ENCODE peak calls at places on chromosomes 6 and 20, in six cellular contexts. One of them, this sample, is unnamed.
A peak's percentile ranks its signal among the peaks of the same experiment; 100 is the strongest.

GRCh38 chr20:58457083-58457680 is 58.0 kb downstream of the APCDD1L start:
- DNase-seq in heart right ventricle: no peak
- DNase-seq in adrenal gland: no peak
- DNase-seq in K562: no peak
- DNase-seq in psoas muscle: no peak
- DNase-seq in MM.1S: no peak
- DNase-seq in this sample: no peak

GRCh38 chr20:22371843-22372242 is 212.5 kb downstream of the FOXA2 start:
- DNase-seq in heart right ventricle: no peak
- DNase-seq in adrenal gland: no peak
- DNase-seq in K562: no peak
- DNase-seq in psoas muscle: no peak
- DNase-seq in MM.1S: peak; percentile 82
- DNase-seq in this sample: no peak

GRCh38 chr6:29725981-29726380 is 2.7 kb downstream of the HLA-F start:
- DNase-seq in heart right ventricle: no peak
- DNase-seq in adrenal gland: no peak
- DNase-seq in K562: no peak
- DNase-seq in psoas muscle: no peak
- DNase-seq in MM.1S: no peak
- DNase-seq in this sample: no peak

GRCh38 chr6:109095036-109095820 is at the start of gene CEP57L1:
- DNase-seq in heart right ventricle: peak; percentile 98
- DNase-seq in adrenal gland: peak; percentile 97
- DNase-seq in K562: peak; percentile 73
- DNase-seq in psoas muscle: peak; percentile 97
- DNase-seq in MM.1S: peak; percentile 97
- DNase-seq in this sample: peak; percentile 95

GRCh38 chr6:124040655-124041054 is 237.0 kb downstream of the NKAIN2 start:
- DNase-seq in heart right ventricle: no peak
- DNase-seq in adrenal gland: no peak
- DNase-seq in K562: no peak
- DNase-seq in psoas muscle: no peak
- DNase-seq in MM.1S: peak; percentile 9
- DNase-seq in this sample: no peak

GRCh38 chr20:51876511-51876910 is 74.2 kb upstream of the SALL4 start:
- DNase-seq in heart right ventricle: no peak
- DNase-seq in adrenal gland: no peak
- DNase-seq in K562: no peak
- DNase-seq in psoas muscle: no peak
- DNase-seq in MM.1S: no peak
- DNase-seq in this sample: no peak

GRCh38 chr6:38671885-38672467 is 31.0 kb downstream of the GLO1 start:
- DNase-seq in heart right ventricle: no peak
- DNase-seq in adrenal gland: peak; percentile 31
- DNase-seq in K562: peak; percentile 64
- DNase-seq in psoas muscle: no peak
- DNase-seq in MM.1S: peak; percentile 61
- DNase-seq in this sample: no peak

GRCh38 chr6:151738960-151739359 is 68.5 kb upstream of the ESR1 start:
- DNase-seq in heart right ventricle: no peak
- DNase-seq in adrenal gland: no peak
- DNase-seq in K562: no peak
- DNase-seq in psoas muscle: no peak
- DNase-seq in MM.1S: no peak
- DNase-seq in this sample: no peak

GRCh38 chr20:58746551-58747399 is 54.2 kb downstream of the NPEPL1 start:
- DNase-seq in heart right ventricle: no peak
- DNase-seq in adrenal gland: no peak
- DNase-seq in K562: no peak
- DNase-seq in psoas muscle: no peak
- DNase-seq in MM.1S: no peak
- DNase-seq in this sample: no peak

GRCh38 chr6:43770417-43771209 is 602 bp downstream of the VEGFA start:
- DNase-seq in heart right ventricle: peak; percentile 82
- DNase-seq in adrenal gland: peak; percentile 80
- DNase-seq in K562: peak; percentile 90
- DNase-seq in psoas muscle: peak; percentile 93
- DNase-seq in MM.1S: peak; percentile 41
- DNase-seq in this sample: peak; percentile 53

GRCh38 chr6:118934461-118935330 is at the start of gene MCM9:
- DNase-seq in heart right ventricle: peak; percentile 93
- DNase-seq in adrenal gland: peak; percentile 94
- DNase-seq in K562: peak; percentile 96
- DNase-seq in psoas muscle: peak; percentile 94
- DNase-seq in MM.1S: peak; percentile 96
- DNase-seq in this sample: peak; percentile 91

GRCh38 chr6:149852180-149852579 is 12.0 kb downstream of the LRP11 start:
- DNase-seq in heart right ventricle: no peak
- DNase-seq in adrenal gland: no peak
- DNase-seq in K562: no peak
- DNase-seq in psoas muscle: peak; percentile 72
- DNase-seq in MM.1S: no peak
- DNase-seq in this sample: no peak

GRCh38 chr20:34861386-34862084 is 11.1 kb downstream of the GGT7 start:
- DNase-seq in heart right ventricle: no peak
- DNase-seq in adrenal gland: no peak
- DNase-seq in K562: peak; percentile 8
- DNase-seq in psoas muscle: peak; percentile 91
- DNase-seq in MM.1S: no peak
- DNase-seq in this sample: no peak

GRCh38 chr20:54716169-54716747 is 240.9 kb downstream of the DOK5 start:
- DNase-seq in heart right ventricle: no peak
- DNase-seq in adrenal gland: no peak
- DNase-seq in K562: no peak
- DNase-seq in psoas muscle: no peak
- DNase-seq in MM.1S: no peak
- DNase-seq in this sample: no peak

GRCh38 chr6:162184465-162184864 is 543.1 kb downstream of the PRKN start:
- DNase-seq in heart right ventricle: no peak
- DNase-seq in adrenal gland: no peak
- DNase-seq in K562: no peak
- DNase-seq in psoas muscle: no peak
- DNase-seq in MM.1S: no peak
- DNase-seq in this sample: no peak

GRCh38 chr6:38030380-38030779 is 210.9 kb downstream of the ZFAND3 start:
- DNase-seq in heart right ventricle: no peak
- DNase-seq in adrenal gland: no peak
- DNase-seq in K562: no peak
- DNase-seq in psoas muscle: no peak
- DNase-seq in MM.1S: no peak
- DNase-seq in this sample: no peak

GRCh38 chr6:90940812-90941481 is 354.1 kb upstream of the MAP3K7 start:
- DNase-seq in heart right ventricle: no peak
- DNase-seq in adrenal gland: peak; percentile 20
- DNase-seq in K562: peak; percentile 28
- DNase-seq in psoas muscle: no peak
- DNase-seq in MM.1S: peak; percentile 89
- DNase-seq in this sample: no peak

GRCh38 chr20:61799394-61799923 is 266.2 kb downstream of the TAF4 start:
- DNase-seq in heart right ventricle: no peak
- DNase-seq in adrenal gland: no peak
- DNase-seq in K562: no peak
- DNase-seq in psoas muscle: peak; percentile 26
- DNase-seq in MM.1S: no peak
- DNase-seq in this sample: no peak

GRCh38 chr6:125314019-125314581 is 12.3 kb upstream of the HDDC2 start:
- DNase-seq in heart right ventricle: peak; percentile 51
- DNase-seq in adrenal gland: peak; percentile 72
- DNase-seq in K562: peak; percentile 51
- DNase-seq in psoas muscle: peak; percentile 67
- DNase-seq in MM.1S: peak; percentile 63
- DNase-seq in this sample: peak; percentile 32

GRCh38 chr6:158628542-158628941 is 16.0 kb downstream of the DYNLT1 start:
- DNase-seq in heart right ventricle: no peak
- DNase-seq in adrenal gland: peak; percentile 21
- DNase-seq in K562: no peak
- DNase-seq in psoas muscle: no peak
- DNase-seq in MM.1S: no peak
- DNase-seq in this sample: no peak

GRCh38 chr20:60851826-60852704 is 400.0 kb upstream of the CDH4 start:
- DNase-seq in heart right ventricle: no peak
- DNase-seq in adrenal gland: no peak
- DNase-seq in K562: no peak
- DNase-seq in psoas muscle: no peak
- DNase-seq in MM.1S: peak; percentile 37
- DNase-seq in this sample: no peak

GRCh38 chr6:3522561-3523287 is 65.9 kb upstream of the SLC22A23 start:
- DNase-seq in heart right ventricle: no peak
- DNase-seq in adrenal gland: no peak
- DNase-seq in K562: no peak
- DNase-seq in psoas muscle: no peak
- DNase-seq in MM.1S: no peak
- DNase-seq in this sample: no peak

GRCh38 chr6:17281100-17281496 is at the start of gene RBM24:
- DNase-seq in heart right ventricle: peak; percentile 55
- DNase-seq in adrenal gland: peak; percentile 57
- DNase-seq in K562: no peak
- DNase-seq in psoas muscle: peak; percentile 74
- DNase-seq in MM.1S: peak; percentile 45
- DNase-seq in this sample: no peak

GRCh38 chr6:7197752-7198151 is 90.0 kb downstream of the RREB1 start:
- DNase-seq in heart right ventricle: no peak
- DNase-seq in adrenal gland: no peak
- DNase-seq in K562: no peak
- DNase-seq in psoas muscle: no peak
- DNase-seq in MM.1S: no peak
- DNase-seq in this sample: no peak

GRCh38 chr6:7196685-7197283 is 89.0 kb downstream of the RREB1 start:
- DNase-seq in heart right ventricle: no peak
- DNase-seq in adrenal gland: no peak
- DNase-seq in K562: no peak
- DNase-seq in psoas muscle: no peak
- DNase-seq in MM.1S: no peak
- DNase-seq in this sample: no peak

GRCh38 chr6:7195330-7196018 is 87.7 kb downstream of the RREB1 start:
- DNase-seq in heart right ventricle: no peak
- DNase-seq in adrenal gland: no peak
- DNase-seq in K562: no peak
- DNase-seq in psoas muscle: no peak
- DNase-seq in MM.1S: no peak
- DNase-seq in this sample: no peak

GRCh38 chr6:7194657-7195056 is 86.9 kb downstream of the RREB1 start:
- DNase-seq in heart right ventricle: no peak
- DNase-seq in adrenal gland: no peak
- DNase-seq in K562: no peak
- DNase-seq in psoas muscle: no peak
- DNase-seq in MM.1S: no peak
- DNase-seq in this sample: no peak

DNA sequence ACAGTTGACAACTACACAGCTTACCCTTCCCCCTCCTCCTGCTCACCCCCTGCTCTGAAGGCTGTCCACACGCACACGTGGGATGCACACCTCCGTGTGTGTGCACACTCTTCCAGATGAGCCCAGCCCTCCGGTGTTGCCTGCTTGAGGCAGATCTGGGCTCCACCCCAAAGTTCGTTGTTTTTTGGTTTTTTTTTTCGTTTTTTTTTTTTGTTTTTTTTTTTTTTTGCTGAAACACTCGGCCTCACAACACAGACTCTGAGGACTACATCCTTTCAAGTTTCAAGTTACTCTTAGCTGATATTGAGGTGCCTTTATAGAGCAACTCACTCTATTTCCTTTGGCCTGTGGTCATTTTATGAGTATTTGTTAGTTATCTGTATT is 88.2 kb downstream of the RREB1 start:
- DNase-seq in heart right ventricle: no peak
- DNase-seq in adrenal gland: no peak
- DNase-seq in K562: peak; percentile 81
- DNase-seq in psoas muscle: no peak
- DNase-seq in MM.1S: peak; percentile 26
- DNase-seq in this sample: peak; percentile 51
- TF ChIP-seq CTCF in heart right ventricle: no peak
- TF ChIP-seq CTCF in adrenal gland: no peak
- TF ChIP-seq CTCF in K562: no peak
- TF ChIP-seq CTCF in psoas muscle: no peak
- TF ChIP-seq CTCF in MM.1S: no peak
- TF ChIP-seq CTCF in this sample: no peak

GRCh38 chr6:15282334-15282733 is 36.5 kb downstream of the JARID2 start:
- DNase-seq in heart right ventricle: no peak
- DNase-seq in adrenal gland: no peak
- DNase-seq in K562: no peak
- DNase-seq in psoas muscle: no peak
- DNase-seq in MM.1S: no peak
- DNase-seq in this sample: no peak

GRCh38 chr6:15280961-15281360 is 35.1 kb downstream of the JARID2 start:
- DNase-seq in heart right ventricle: no peak
- DNase-seq in adrenal gland: no peak
- DNase-seq in K562: no peak
- DNase-seq in psoas muscle: no peak
- DNase-seq in MM.1S: no peak
- DNase-seq in this sample: no peak

GRCh38 chr6:15287670-15288069 is 41.8 kb downstream of the JARID2 start:
- DNase-seq in heart right ventricle: no peak
- DNase-seq in adrenal gland: no peak
- DNase-seq in K562: no peak
- DNase-seq in psoas muscle: no peak
- DNase-seq in MM.1S: no peak
- DNase-seq in this sample: no peak

GRCh38 chr6:15285682-15286294 is 39.9 kb downstream of the JARID2 start:
- DNase-seq in heart right ventricle: no peak
- DNase-seq in adrenal gland: no peak
- DNase-seq in K562: no peak
- DNase-seq in psoas muscle: no peak
- DNase-seq in MM.1S: no peak
- DNase-seq in this sample: no peak

DNA sequence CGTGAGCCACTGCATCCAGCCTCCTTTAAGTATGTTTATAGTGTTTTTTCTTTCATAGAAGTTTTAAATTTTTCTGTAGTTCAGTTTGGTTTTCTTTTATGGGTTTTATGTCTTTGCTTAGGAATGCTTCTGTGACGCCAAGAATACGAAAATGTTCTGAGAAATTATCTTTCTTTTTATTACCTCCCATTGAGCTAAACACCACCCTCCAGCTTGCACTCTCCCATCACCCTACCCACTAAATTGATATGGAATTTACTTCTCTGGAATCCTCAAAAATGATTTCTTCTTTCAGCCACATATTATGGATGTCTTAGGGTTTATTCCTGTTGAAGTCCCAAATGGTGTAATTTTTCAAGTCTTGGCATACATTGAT is 38.1 kb downstream of the JARID2 start:
- DNase-seq in heart right ventricle: no peak
- DNase-seq in adrenal gland: no peak
- DNase-seq in K562: no peak
- DNase-seq in psoas muscle: no peak
- DNase-seq in MM.1S: no peak
- DNase-seq in this sample: no peak
- H3K4me1 ChIP-seq in heart right ventricle: peaks cover 42% of the 10 kb centered on the region
- H3K4me1 ChIP-seq in adrenal gland: no peaks in the 10 kb centered on the region
- H3K4me1 ChIP-seq in K562: peaks cover 32% of the 10 kb centered on the region
- H3K4me1 ChIP-seq in psoas muscle: peaks cover 47% of the 10 kb centered on the region
- H3K4me1 ChIP-seq in MM.1S: peaks cover 10% of the 10 kb centered on the region
- H3K4me1 ChIP-seq in this sample: peaks cover 19% of the 10 kb centered on the region

GRCh38 chr20:21102252-21102609 is 3.9 kb downstream of the LINC00237 start:
- DNase-seq in heart right ventricle: no peak
- DNase-seq in adrenal gland: no peak
- DNase-seq in K562: no peak
- DNase-seq in psoas muscle: no peak
- DNase-seq in MM.1S: no peak
- DNase-seq in this sample: no peak
- H3K4me3 ChIP-seq in heart right ventricle: peak overlapping the region; percentile 49
- H3K4me3 ChIP-seq in adrenal gland: no peak overlapping the region
- H3K4me3 ChIP-seq in K562: no peak overlapping the region
- H3K4me3 ChIP-seq in psoas muscle: peak overlapping the region; percentile 66
- H3K4me3 ChIP-seq in MM.1S: no peak overlapping the region
- H3K4me3 ChIP-seq in this sample: peak overlapping the region; percentile 28

GRCh38 chr6:76876922-76877553 is 586.3 kb downstream of the HTR1B start:
- DNase-seq in heart right ventricle: no peak
- DNase-seq in adrenal gland: peak; percentile 57
- DNase-seq in K562: no peak
- DNase-seq in psoas muscle: no peak
- DNase-seq in MM.1S: peak; percentile 9
- DNase-seq in this sample: no peak
- TF ChIP-seq CTCF in heart right ventricle: peak; percentile 45
- TF ChIP-seq CTCF in adrenal gland: no peak
- TF ChIP-seq CTCF in K562: no peak
- TF ChIP-seq CTCF in psoas muscle: no peak
- TF ChIP-seq CTCF in MM.1S: peak; percentile 20
- TF ChIP-seq CTCF in this sample: no peak